ENCODE peak calls at places on chromosome 20, in ten cellular contexts. One of them, this sample, is unnamed.

GRCh38 chr20:62583424-62583920 is 58.8 kb upstream of the SLCO4A1 start:
- DNase-seq in non-pigmented ciliary epithelial cell: no peak
- DNase-seq in activated CD4-positive, alpha-beta T cell treated with anti-CD3 and anti-CD28 coated beads for 36 hours: no peak
- DNase-seq in caudate nucleus: no peak
- DNase-seq in NCI-H1930: no peak
- DNase-seq in MCF 10A: no peak
- DNase-seq in hippocampal formation: peak
- DNase-seq in HT1080: peak
- DNase-seq in GM04504: no peak
- DNase-seq in NCI-H1092: no peak
- DNase-seq in this sample: no peak

GRCh38 chr20:36575066-36575743 is 1.8 kb downstream of the TGIF2 start:
- DNase-seq in HT1080: peak
- DNase-seq in MCF 10A: peak
- DNase-seq in hippocampal formation: no peak
- DNase-seq in NCI-H1092: peak
- DNase-seq in GM04504: no peak
- DNase-seq in activated CD4-positive, alpha-beta T cell treated with anti-CD3 and anti-CD28 coated beads for 36 hours: peak
- DNase-seq in NCI-H1930: no peak
- DNase-seq in non-pigmented ciliary epithelial cell: no peak
- DNase-seq in caudate nucleus: no peak
- DNase-seq in this sample: no peak

GRCh38 chr20:24972341-24972740 is 20.2 kb downstream of the APMAP start:
- DNase-seq in non-pigmented ciliary epithelial cell: no peak
- DNase-seq in activated CD4-positive, alpha-beta T cell treated with anti-CD3 and anti-CD28 coated beads for 36 hours: no peak
- DNase-seq in NCI-H1092: no peak
- DNase-seq in caudate nucleus: no peak
- DNase-seq in GM04504: no peak
- DNase-seq in MCF 10A: no peak
- DNase-seq in hippocampal formation: no peak
- DNase-seq in NCI-H1930: no peak
- DNase-seq in HT1080: no peak
- DNase-seq in this sample: no peak

GRCh38 chr20:61494763-61495595 is 242.9 kb downstream of the CDH4 start:
- DNase-seq in HT1080: no peak
- DNase-seq in MCF 10A: no peak
- DNase-seq in NCI-H1092: no peak
- DNase-seq in caudate nucleus: no peak
- DNase-seq in GM04504: no peak
- DNase-seq in NCI-H1930: no peak
- DNase-seq in activated CD4-positive, alpha-beta T cell treated with anti-CD3 and anti-CD28 coated beads for 36 hours: no peak
- DNase-seq in hippocampal formation: no peak
- DNase-seq in non-pigmented ciliary epithelial cell: no peak
- DNase-seq in this sample: no peak

GRCh38 chr20:21574443-21574842 is 60.6 kb upstream of the NKX2-2 start:
- DNase-seq in NCI-H1092: no peak
- DNase-seq in hippocampal formation: no peak
- DNase-seq in NCI-H1930: no peak
- DNase-seq in MCF 10A: no peak
- DNase-seq in HT1080: no peak
- DNase-seq in activated CD4-positive, alpha-beta T cell treated with anti-CD3 and anti-CD28 coated beads for 36 hours: no peak
- DNase-seq in non-pigmented ciliary epithelial cell: no peak
- DNase-seq in GM04504: no peak
- DNase-seq in caudate nucleus: no peak
- DNase-seq in this sample: no peak

GRCh38 chr20:53162251-53162835 is 190.2 kb downstream of the TSHZ2 start:
- DNase-seq in NCI-H1930: peak
- DNase-seq in non-pigmented ciliary epithelial cell: peak
- DNase-seq in caudate nucleus: no peak
- DNase-seq in MCF 10A: peak
- DNase-seq in hippocampal formation: no peak
- DNase-seq in GM04504: peak
- DNase-seq in activated CD4-positive, alpha-beta T cell treated with anti-CD3 and anti-CD28 coated beads for 36 hours: peak
- DNase-seq in HT1080: peak
- DNase-seq in NCI-H1092: no peak
- DNase-seq in this sample: no peak

GRCh38 chr20:63021356-63022321 is 14.9 kb upstream of the BHLHE23 start:
- DNase-seq in GM04504: no peak
- DNase-seq in non-pigmented ciliary epithelial cell: no peak
- DNase-seq in HT1080: no peak
- DNase-seq in NCI-H1092: no peak
- DNase-seq in caudate nucleus: no peak
- DNase-seq in NCI-H1930: no peak
- DNase-seq in hippocampal formation: no peak
- DNase-seq in MCF 10A: no peak
- DNase-seq in activated CD4-positive, alpha-beta T cell treated with anti-CD3 and anti-CD28 coated beads for 36 hours: no peak
- DNase-seq in this sample: no peak

GRCh38 chr20:48381353-48382120 is 446.3 kb downstream of the PREX1 start:
- DNase-seq in NCI-H1930: no peak
- DNase-seq in non-pigmented ciliary epithelial cell: no peak
- DNase-seq in caudate nucleus: no peak
- DNase-seq in GM04504: no peak
- DNase-seq in activated CD4-positive, alpha-beta T cell treated with anti-CD3 and anti-CD28 coated beads for 36 hours: no peak
- DNase-seq in HT1080: no peak
- DNase-seq in hippocampal formation: no peak
- DNase-seq in NCI-H1092: no peak
- DNase-seq in MCF 10A: no peak
- DNase-seq in this sample: no peak

GRCh38 chr20:38228436-38228835 is 32.1 kb downstream of the KIAA1755 start:
- DNase-seq in caudate nucleus: no peak
- DNase-seq in NCI-H1092: no peak
- DNase-seq in non-pigmented ciliary epithelial cell: no peak
- DNase-seq in activated CD4-positive, alpha-beta T cell treated with anti-CD3 and anti-CD28 coated beads for 36 hours: no peak
- DNase-seq in MCF 10A: no peak
- DNase-seq in hippocampal formation: no peak
- DNase-seq in NCI-H1930: no peak
- DNase-seq in HT1080: peak
- DNase-seq in GM04504: no peak
- DNase-seq in this sample: no peak